ENCODE peak calls at places on chromosomes 2 and 18, in six cellular contexts. T, F, N, R, M and H are unnamed samples.
A peak's percentile ranks its signal among the peaks of the same experiment; 100 is the strongest.

GRCh38 chr2:134225173-134225572 is 28.7 kb upstream of the MGAT5 start:
- DNase-seq in R (no peak), T (peak; percentile 17), M (peak; percentile 40), F (no peak), N (no peak), H (no peak)

GRCh38 chr2:98634406-98635092 is 26.2 kb downstream of the UNC50 start:
- DNase-seq in R (no peak), T (no peak), F (no peak), N (peak; percentile 60), M (peak; percentile 14), H (no peak)

GRCh38 chr18:64799378-64799777 is 650.5 kb upstream of the LINC00305 start:
- DNase-seq in N (no peak), T (no peak), F (no peak), R (no peak), M (no peak), H (no peak)

GRCh38 chr2:44623622-44624351 is 262.0 kb downstream of the CAMKMT start:
- DNase-seq in M (no peak), T (no peak), R (no peak), F (no peak), N (no peak), H (no peak)

GRCh38 chr2:1653137-1653789 is 91.1 kb downstream of the PXDN start:
- DNase-seq in R (no peak), F (peak; percentile 83), M (peak; percentile 86), N (no peak), T (peak; percentile 86), H (no peak)

GRCh38 chr2:198456418-198456817 is 652.0 kb downstream of the PLCL1 start:
- DNase-seq in F (no peak), T (peak; percentile 0), M (peak; percentile 18), N (no peak), R (no peak), H (no peak)

GRCh38 chr2:118112771-118113334 is 24.6 kb downstream of the INSIG2 start:
- DNase-seq in T (peak; percentile 71), M (peak; percentile 91), N (no peak), F (no peak), R (peak; percentile 100), H (peak; percentile 51)

GRCh38 chr2:149339324-149339723 is 8.9 kb downstream of the LYPD6 start:
- DNase-seq in T (no peak), M (no peak), R (no peak), F (no peak), N (no peak), H (no peak)

GRCh38 chr2:231567159-231567558 is 25.5 kb upstream of the TEX44 start:
- DNase-seq in T (no peak), N (no peak), F (no peak), R (no peak), M (no peak), H (no peak)

GRCh38 chr2:134739879-134740301 is 21.1 kb upstream of the TMEM163 start:
- DNase-seq in N (no peak), M (peak; percentile 55), F (no peak), R (no peak), T (no peak), H (no peak)

GRCh38 chr2:24977631-24978030 is 5.9 kb upstream of the DNAJC27 start:
- DNase-seq in M (no peak), T (no peak), R (no peak), N (no peak), F (no peak), H (no peak)

GRCh38 chr2:213766465-213766891 is 482.2 kb downstream of the SPAG16 start:
- DNase-seq in F (no peak), T (no peak), M (no peak), N (no peak), R (no peak), H (no peak)

GRCh38 chr2:237889811-237890210 is 30.4 kb downstream of the RAMP1 start:
- DNase-seq in R (no peak), F (no peak), M (no peak), N (no peak), T (no peak), H (no peak)

GRCh38 chr18:79611040-79611681 is 68.4 kb upstream of the CTDP1 start:
- DNase-seq in M (peak; percentile 55), N (peak; percentile 53), F (peak; percentile 52), R (peak; percentile 49), T (no peak), H (no peak)

GRCh38 chr18:46406539-46406932 is 250.5 kb downstream of the LOXHD1 start:
- DNase-seq in F (no peak), M (no peak), T (no peak), R (no peak), N (no peak), H (no peak)

GRCh38 chr2:174615951-174616436 is 18.4 kb upstream of the WIPF1 start:
- DNase-seq in M (peak; percentile 89), T (peak; percentile 74), R (no peak), F (no peak), N (no peak), H (no peak)

GRCh38 chr2:9846554-9846953 is 3.3 kb downstream of the TAF1B start:
- DNase-seq in N (no peak), R (peak; percentile 96), T (peak; percentile 55), M (peak; percentile 83), F (no peak), H (no peak)

GRCh38 chr2:174902491-174903242 is 102.5 kb downstream of the CHN1 start:
- DNase-seq in M (no peak), R (peak; percentile 25), F (no peak), T (peak; percentile 26), N (no peak), H (peak; percentile 17)

DNA sequence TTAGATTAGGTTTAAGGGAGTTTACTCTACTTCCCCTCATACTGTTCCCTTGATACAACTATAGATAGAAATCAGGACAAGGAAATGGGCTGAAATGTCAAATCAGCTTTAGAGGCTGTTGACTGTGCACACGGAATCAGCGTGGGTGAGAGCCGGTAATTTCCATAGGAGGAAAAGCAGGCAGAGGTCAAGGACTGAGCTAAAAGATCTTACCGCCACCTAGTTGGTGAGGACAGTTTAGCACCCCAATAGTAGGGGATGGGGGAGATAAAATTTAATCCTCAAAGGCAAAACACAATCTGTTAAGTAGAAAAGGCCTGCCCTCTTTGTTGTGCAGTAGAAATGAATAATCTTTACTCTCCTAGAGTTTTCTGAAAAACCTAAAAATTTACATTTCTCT is 1154.5 kb upstream of the CHAC2 start:
- DNase-seq in R (no peak), F (no peak), T (no peak), N (no peak), M (peak; percentile 1), H (no peak)
- TF ChIP-seq CTCF in R (no peak), F (peak; percentile 12), T (no peak), N (no peak), M (no peak), H (no peak)

GRCh38 chr2:130756721-130757195 is 1.4 kb downstream of the AMER3 start:
- DNase-seq in R (no peak), N (no peak), T (no peak), F (no peak), M (no peak), H (no peak)
- H3K4me3 ChIP-seq in R (no peak overlapping the region), N (no peak overlapping the region), T (no peak overlapping the region), F (no peak overlapping the region), M (no peak overlapping the region), H (no peak overlapping the region)

GRCh38 chr2:159521272-159521671 is 95.1 kb downstream of the BAZ2B start:
- DNase-seq in F (no peak), T (no peak), M (no peak), R (no peak), N (no peak), H (no peak)

GRCh38 chr2:159513745-159514144 is 102.6 kb downstream of the BAZ2B start:
- DNase-seq in M (no peak), T (no peak), N (no peak), R (no peak), F (no peak), H (no peak)

GRCh38 chr2:159515482-159515881 is 100.9 kb downstream of the BAZ2B start:
- DNase-seq in R (no peak), N (no peak), F (no peak), T (no peak), M (no peak), H (no peak)

GRCh38 chr2:159518321-159519005 is 97.9 kb downstream of the BAZ2B start:
- DNase-seq in F (no peak), M (peak; percentile 54), T (no peak), N (no peak), R (no peak), H (no peak)

DNA sequence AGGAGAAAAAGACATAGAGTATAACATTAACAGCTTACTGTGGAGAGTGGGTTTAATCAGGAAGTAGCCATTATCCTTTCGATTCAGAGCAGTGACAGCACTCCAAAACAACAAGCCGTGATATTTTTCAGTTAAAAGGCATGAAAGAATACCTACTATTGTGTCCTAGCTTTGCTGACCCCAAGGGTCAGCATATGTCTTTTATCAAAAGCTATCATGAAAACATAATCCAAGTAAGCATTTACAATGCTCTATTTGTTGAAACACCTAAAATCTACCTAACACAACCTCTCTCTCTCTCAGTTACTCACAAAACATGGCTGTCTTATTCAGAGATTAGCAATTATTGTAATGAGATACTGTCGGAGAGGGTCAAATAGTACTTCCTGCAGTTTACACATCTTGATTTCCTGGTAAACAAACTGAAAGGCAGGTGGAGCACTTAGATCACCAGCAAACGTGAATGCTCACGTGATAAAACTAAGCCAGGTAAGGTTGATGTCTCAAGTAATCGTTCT is 100.0 kb downstream of the BAZ2B start:
- DNase-seq in T (peak; percentile 10), F (no peak), R (peak; percentile 79), M (peak; percentile 89), N (peak; percentile 26), H (no peak)
- TF ChIP-seq CTCF in T (no peak), F (no peak), R (no peak), M (peak; percentile 39), N (no peak), H (no peak)

GRCh38 chr2:150479075-150479915 is 8.2 kb downstream of the RND3 start:
- DNase-seq in R (peak; percentile 87), M (peak; percentile 90), F (no peak), T (peak; percentile 71), N (no peak), H (no peak)
- H3K4me3 ChIP-seq in R (peak overlapping the region; percentile 34), M (peak overlapping the region; percentile 39), F (no peak overlapping the region), T (peak overlapping the region; percentile 42), N (no peak overlapping the region), H (peak overlapping the region; percentile 23)

GRCh38 chr2:216112926-216113325 is 3.8 kb downstream of the XRCC5 start:
- DNase-seq in R (no peak), T (no peak), M (no peak), F (no peak), N (no peak), H (no peak)
- TF ChIP-seq CTCF in R (no peak), T (no peak), M (no peak), F (no peak), N (no peak), H (no peak)

DNA sequence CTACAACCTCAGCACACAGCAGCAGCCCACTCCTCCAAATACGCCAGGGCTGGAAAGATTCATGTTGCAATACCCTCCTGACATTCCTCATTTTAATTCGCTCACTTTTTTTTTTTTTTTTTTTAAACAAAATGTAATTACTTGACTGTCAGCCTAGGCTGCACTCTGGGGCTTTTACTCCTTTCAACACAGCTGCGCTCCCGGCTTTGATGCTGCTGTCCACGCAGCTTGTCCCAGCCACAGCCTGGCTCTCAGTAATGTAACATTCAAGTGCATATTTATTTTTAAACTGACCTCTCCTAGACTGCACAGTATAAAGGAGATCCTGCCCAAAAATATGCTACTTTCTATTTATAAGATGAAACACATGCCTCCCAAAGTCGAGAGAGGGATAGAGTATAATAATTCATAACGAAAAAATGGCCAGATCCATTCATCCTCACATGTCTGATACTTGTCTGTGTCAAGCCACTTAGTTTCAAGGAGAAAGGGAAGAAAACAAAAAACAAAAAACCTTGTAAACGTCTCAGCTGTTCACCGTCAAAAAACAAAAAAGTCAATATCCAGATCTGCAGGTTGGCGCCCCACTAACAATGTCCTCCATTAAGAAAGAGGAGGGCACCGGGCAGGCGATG is 947 bp downstream of the CDC42EP3 start:
- DNase-seq in R (no peak), M (no peak), T (peak; percentile 52), N (no peak), F (no peak), H (no peak)
- H3K4me3 ChIP-seq in R (peak overlapping the region; percentile 79), M (peak overlapping the region; percentile 87), T (peak overlapping the region; percentile 90), N (peak overlapping the region; percentile 67), F (peak overlapping the region; percentile 98), H (peak overlapping the region; percentile 71)

GRCh38 chr2:119230630-119231185 is 7.1 kb downstream of the STEAP3 start:
- DNase-seq in R (no peak), M (no peak), N (no peak), F (peak; percentile 56), T (peak; percentile 45), H (no peak)
- TF ChIP-seq CTCF in R (no peak), M (no peak), N (no peak), F (peak; percentile 19), T (no peak), H (no peak)